ENCODE peak calls at places on chromosome 20, in seven cellular contexts. U is neuronal stem cell, Z is mesendoderm, B is IMR-90, L is H1, Y is H9, V is mesenchymal stem cell. I is an unnamed sample.

GRCh38 chr20:40203032-40203431 is 486.0 kb downstream of the MAFB start:
- DNase-seq in Z (no peak), Y (no peak), B (no peak), L (no peak), U (no peak), V (no peak), I (no peak)

GRCh38 chr20:53866787-53867740 is 203.3 kb downstream of the BCAS1 start:
- DNase-seq in B (no peak), Z (peak; percentile 71), U (no peak), V (peak; percentile 68), L (no peak), Y (no peak), I (peak; percentile 78)

GRCh38 chr20:24700166-24700860 is 230.9 kb downstream of the SYNDIG1 start:
- DNase-seq in L (no peak), Z (no peak), Y (peak; percentile 10), B (no peak), V (no peak), U (no peak), I (no peak)

GRCh38 chr20:19401096-19401495 is 188.7 kb downstream of the SLC24A3 start:
- DNase-seq in Y (no peak), V (no peak), B (no peak), L (no peak), U (no peak), Z (no peak), I (no peak)

GRCh38 chr20:46400828-46401477 is 5.5 kb downstream of the ELMO2 start:
- DNase-seq in V (peak; percentile 60), B (peak; percentile 46), Z (peak; percentile 84), Y (no peak), L (no peak), U (peak; percentile 21), I (no peak)

GRCh38 chr20:47561175-47561574 is 59.5 kb downstream of the NCOA3 start:
- DNase-seq in Z (no peak), Y (no peak), U (no peak), V (peak; percentile 48), B (peak; percentile 56), L (no peak), I (no peak)

GRCh38 chr20:12012241-12013222 is 94.8 kb downstream of the BTBD3 start:
- DNase-seq in B (peak; percentile 52), V (peak; percentile 40), U (peak; percentile 42), L (peak; percentile 60), Z (peak; percentile 88), Y (peak; percentile 76), I (peak; percentile 77)

GRCh38 chr20:46872315-46873211 is 22.1 kb upstream of the EYA2 start:
- DNase-seq in B (peak; percentile 72), Z (no peak), U (no peak), V (no peak), L (no peak), Y (no peak), I (peak; percentile 27)

GRCh38 chr20:17992224-17992637 is 23.4 kb downstream of the MGME1 start:
- DNase-seq in Y (no peak), B (no peak), L (no peak), Z (no peak), V (no peak), U (no peak), I (no peak)

GRCh38 chr20:47355489-47356219 is 845 bp downstream of the ZMYND8 start:
- DNase-seq in Y (no peak), Z (peak; percentile 55), L (no peak), B (no peak), V (peak; percentile 39), U (no peak), I (no peak)

GRCh38 chr20:41746635-41747034 is 128.5 kb upstream of the CHD6 start:
- DNase-seq in V (no peak), U (no peak), L (no peak), Z (no peak), Y (no peak), B (no peak), I (no peak)

GRCh38 chr20:31990958-31991705 is 19.1 kb upstream of the CCM2L start:
- DNase-seq in B (no peak), L (no peak), U (no peak), Z (no peak), Y (no peak), V (no peak), I (no peak)

GRCh38 chr20:32017711-32018251 is 7.5 kb downstream of the CCM2L start:
- DNase-seq in Y (peak; percentile 98), V (no peak), Z (peak; percentile 95), B (no peak), U (peak; percentile 35), L (peak; percentile 85), I (peak; percentile 74)

GRCh38 chr20:40991181-40991889 is 37.3 kb upstream of the TOP1 start:
- DNase-seq in L (no peak), Y (no peak), V (no peak), Z (no peak), B (no peak), U (no peak), I (no peak)

GRCh38 chr20:32966881-32967781 is 37.1 kb downstream of the SUN5 start:
- DNase-seq in V (no peak), U (no peak), Z (no peak), L (no peak), Y (peak; percentile 21), B (no peak), I (no peak)

GRCh38 chr20:34970193-34971037 is 14.7 kb downstream of the MYH7B start:
- DNase-seq in Z (no peak), L (no peak), U (no peak), Y (no peak), V (no peak), B (no peak), I (no peak)

GRCh38 chr20:251352-251751 is 6.2 kb upstream of the DEFB132 start:
- DNase-seq in Y (no peak), U (no peak), L (no peak), V (no peak), Z (peak; percentile 76), B (no peak), I (no peak)

GRCh38 chr20:32585519-32586127 is 490 bp upstream of the NOL4L start:
- DNase-seq in U (no peak), Y (no peak), Z (no peak), B (no peak), L (no peak), V (no peak), I (peak; percentile 13)

GRCh38 chr20:6140947-6141346 is 18.1 kb upstream of the FERMT1 start:
- DNase-seq in L (no peak), V (peak; percentile 6), Z (peak; percentile 51), B (no peak), U (no peak), Y (no peak), I (no peak)

GRCh38 chr20:64106981-64107735 is at the start of gene NPBWR2:
- DNase-seq in V (no peak), B (no peak), U (no peak), Z (peak; percentile 30), L (no peak), Y (peak; percentile 43), I (no peak)

GRCh38 chr20:19828233-19828632 is 70.2 kb downstream of the RIN2 start:
- DNase-seq in Z (no peak), L (no peak), B (peak; percentile 82), V (peak; percentile 79), Y (no peak), U (no peak), I (no peak)

GRCh38 chr20:4247261-4247660 is 231.9 kb upstream of the RNF24 start:
- DNase-seq in U (no peak), L (no peak), V (no peak), Z (no peak), B (no peak), Y (no peak), I (no peak)

GRCh38 chr20:4243071-4243470 is 227.7 kb upstream of the RNF24 start:
- DNase-seq in Z (peak; percentile 67), L (no peak), V (peak; percentile 34), U (no peak), Y (peak; percentile 82), B (no peak), I (no peak)

GRCh38 chr20:4244700-4245485 is 229.5 kb upstream of the RNF24 start:
- DNase-seq in B (no peak), Y (no peak), Z (no peak), V (peak; percentile 57), U (no peak), L (no peak), I (no peak)

GRCh38 chr20:4246428-4246827 is 231.1 kb upstream of the RNF24 start:
- DNase-seq in B (no peak), V (no peak), Y (no peak), U (no peak), L (no peak), Z (no peak), I (no peak)

DNA sequence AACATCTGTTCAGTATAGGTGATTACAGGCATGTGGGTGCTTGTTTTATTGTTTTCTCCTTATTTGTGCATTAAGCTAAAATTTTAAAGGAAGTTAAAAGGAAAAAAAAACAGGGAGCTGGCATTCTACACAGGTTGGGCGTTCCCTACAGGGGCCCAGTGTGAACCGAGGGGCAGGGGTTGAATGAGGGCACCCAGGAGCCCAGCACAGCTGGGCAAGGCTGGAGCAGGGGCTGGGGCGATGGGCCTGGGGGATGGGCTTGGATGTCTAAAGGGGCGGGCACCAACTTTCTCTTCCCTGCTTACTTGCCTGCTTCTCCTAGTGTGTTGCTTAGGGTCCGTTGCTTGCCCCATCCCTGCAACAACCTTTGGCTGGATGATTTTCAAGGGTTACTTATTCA is 230.2 kb upstream of the RNF24 start:
- DNase-seq in Z (no peak), U (no peak), V (no peak), L (no peak), Y (no peak), B (no peak), I (no peak)
- H2BK120ac ChIP-seq in Z (no peak overlapping the region), U (no peak overlapping the region), V (no peak overlapping the region), L (no peak overlapping the region), Y (no peak overlapping the region), B (no peak overlapping the region), I (no peak overlapping the region)

GRCh38 chr20:56005389-56005715 is at the start of gene CBLN4:
- DNase-seq in V (no peak), Y (no peak), Z (peak; percentile 13), B (no peak), U (no peak), L (no peak), I (no peak)
- H4K8ac ChIP-seq in V (no peak within 1 kb of the TSS), Y (no peak within 1 kb of the TSS), Z (no peak within 1 kb of the TSS), B (no peak within 1 kb of the TSS), U (no peak within 1 kb of the TSS), L (no peak within 1 kb of the TSS), I (no peak within 1 kb of the TSS)

DNA sequence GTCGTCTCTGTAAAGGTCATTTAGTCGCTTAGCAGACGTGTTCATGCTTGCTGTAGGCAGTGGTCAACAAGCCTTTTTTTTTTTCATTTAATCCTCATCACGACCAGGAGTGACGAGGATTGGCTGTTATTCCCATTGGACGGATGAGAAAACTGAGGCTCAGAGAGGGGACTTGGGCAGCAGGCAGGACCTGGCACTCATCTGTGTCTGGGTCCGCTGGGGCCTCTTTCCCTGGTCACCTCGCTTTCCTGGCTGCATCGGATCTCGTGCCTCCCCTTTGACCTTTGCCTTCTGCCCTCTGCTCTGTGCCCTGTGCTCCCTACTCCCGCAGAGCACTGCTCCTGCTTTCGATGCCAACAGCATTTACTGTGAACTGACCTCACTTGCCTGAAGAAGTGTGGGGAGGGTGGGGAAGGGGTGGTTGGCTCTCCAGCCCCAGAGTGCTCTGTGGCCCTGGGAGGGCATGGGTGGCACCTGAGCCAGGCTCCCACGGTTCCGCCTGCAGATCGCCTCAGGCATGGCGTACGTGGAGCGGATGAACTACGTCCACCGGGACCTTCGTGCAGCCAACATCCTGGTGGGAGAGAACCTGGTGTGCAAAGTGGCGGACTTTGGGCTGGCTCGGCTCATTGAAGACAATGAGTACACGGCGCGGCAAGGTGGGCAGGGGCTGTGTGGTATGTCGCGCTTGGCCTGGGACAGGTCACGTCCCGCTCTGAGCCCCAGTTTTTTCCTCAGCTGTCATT is 56.2 kb downstream of the SRC start:
- DNase-seq in L (no peak), Z (no peak), B (no peak), Y (no peak), U (no peak), V (no peak), I (no peak)
- H2BK5ac ChIP-seq in L (peak overlapping the region; percentile 44), Z (no peak overlapping the region), B (no peak overlapping the region), Y (no peak overlapping the region), U (no peak overlapping the region), V (no peak overlapping the region), I (no peak overlapping the region)

GRCh38 chr20:62215020-62215990 is 4.8 kb downstream of the HRH3 start:
- DNase-seq in Z (no peak), U (no peak), B (no peak), L (no peak), Y (no peak), V (no peak), I (no peak)
- H2BK120ac ChIP-seq in Z (no peak overlapping the region), U (no peak overlapping the region), B (no peak overlapping the region), L (no peak overlapping the region), Y (no peak overlapping the region), V (no peak overlapping the region), I (no peak overlapping the region)